ENCODE peak calls at places on chromosomes 2 and 18, in seven cellular contexts. A, W, J, Q, M, X and T are unnamed samples.

GRCh38 chr2:1972428-1972827 is 228.1 kb upstream of the PXDN start:
- DNase-seq in A (no peak), W (no peak), J (no peak), Q (peak; percentile 68), M (peak; percentile 69), X (no peak), T (no peak)

GRCh38 chr2:204010611-204011560 is 74.3 kb downstream of the ICOS start:
- DNase-seq in A (no peak), W (peak; percentile 23), J (no peak), Q (no peak), M (no peak), X (no peak), T (no peak)

GRCh38 chr18:41353726-41354125 is 601.3 kb upstream of the PIK3C3 start:
- DNase-seq in A (no peak), W (no peak), J (no peak), Q (no peak), M (no peak), X (no peak), T (no peak)

GRCh38 chr2:215691346-215691745 is 255.5 kb upstream of the FN1 start:
- DNase-seq in A (no peak), W (no peak), J (no peak), Q (no peak), M (no peak), X (no peak), T (no peak)

GRCh38 chr18:45014047-45014501 is 333.4 kb downstream of the SETBP1 start:
- DNase-seq in A (peak; percentile 43), W (peak; percentile 91), J (peak; percentile 88), Q (peak; percentile 26), M (peak; percentile 82), X (no peak), T (no peak)

GRCh38 chr2:10226032-10226724 is 76.5 kb upstream of the HPCAL1 start:
- DNase-seq in A (no peak), W (no peak), J (no peak), Q (no peak), M (no peak), X (no peak), T (no peak)

GRCh38 chr2:44167311-44167907 is 1.3 kb upstream of the PPM1B start:
- DNase-seq in A (no peak), W (no peak), J (no peak), Q (no peak), M (no peak), X (no peak), T (no peak)

GRCh38 chr2:168120310-168120709 is 127.1 kb downstream of the STK39 start:
- DNase-seq in A (no peak), W (no peak), J (no peak), Q (no peak), M (no peak), X (no peak), T (no peak)

GRCh38 chr2:179446475-179447141 is 182.0 kb upstream of the SESTD1 start:
- DNase-seq in A (no peak), W (peak; percentile 73), J (no peak), Q (no peak), M (no peak), X (no peak), T (no peak)

GRCh38 chr18:59744271-59744721 is 47.1 kb upstream of the CCBE1 start:
- DNase-seq in A (no peak), W (peak; percentile 83), J (peak; percentile 100), Q (no peak), M (peak; percentile 35), X (no peak), T (no peak)

GRCh38 chr2:79393806-79394484 is 118.9 kb upstream of the CTNNA2 start:
- DNase-seq in A (no peak), W (no peak), J (no peak), Q (peak; percentile 33), M (peak; percentile 4), X (no peak), T (no peak)

GRCh38 chr2:240989451-240990265 is 8.8 kb upstream of the SNED1 start:
- DNase-seq in A (peak; percentile 78), W (no peak), J (peak; percentile 32), Q (peak; percentile 59), M (no peak), X (peak; percentile 54), T (no peak)

GRCh38 chr2:19700861-19701585 is 200.8 kb downstream of the TTC32 start:
- DNase-seq in A (no peak), W (no peak), J (no peak), Q (no peak), M (no peak), X (no peak), T (no peak)

GRCh38 chr2:68045337-68045736 is 17.5 kb downstream of the C1D start:
- DNase-seq in A (no peak), W (no peak), J (peak; percentile 49), Q (peak; percentile 49), M (no peak), X (no peak), T (no peak)

GRCh38 chr18:28972333-28972732 is 795.4 kb upstream of the CDH2 start:
- DNase-seq in A (no peak), W (no peak), J (no peak), Q (no peak), M (no peak), X (no peak), T (no peak)

GRCh38 chr18:3867768-3868445 is 417.9 kb downstream of the TGIF1 start:
- DNase-seq in A (no peak), W (no peak), J (peak; percentile 5), Q (no peak), M (no peak), X (no peak), T (no peak)

GRCh38 chr18:3867252-3867651 is 417.3 kb downstream of the TGIF1 start:
- DNase-seq in A (no peak), W (no peak), J (no peak), Q (no peak), M (no peak), X (no peak), T (no peak)

GRCh38 chr18:3871687-3872086 is 421.7 kb downstream of the TGIF1 start:
- DNase-seq in A (no peak), W (no peak), J (no peak), Q (no peak), M (no peak), X (no peak), T (no peak)

GRCh38 chr18:3870914-3871313 is 420.9 kb downstream of the TGIF1 start:
- DNase-seq in A (no peak), W (no peak), J (no peak), Q (no peak), M (no peak), X (no peak), T (no peak)

GRCh38 chr18:3869848-3870247 is 419.9 kb downstream of the TGIF1 start:
- DNase-seq in A (peak; percentile 7), W (peak; percentile 37), J (peak; percentile 63), Q (peak; percentile 54), M (peak; percentile 52), X (no peak), T (no peak)
- TF ChIP-seq CTCF in A (peak; percentile 55), W (peak; percentile 59), J (peak; percentile 63), Q (peak; percentile 59), M (peak; percentile 42), X (no peak), T (peak; percentile 2)

DNA sequence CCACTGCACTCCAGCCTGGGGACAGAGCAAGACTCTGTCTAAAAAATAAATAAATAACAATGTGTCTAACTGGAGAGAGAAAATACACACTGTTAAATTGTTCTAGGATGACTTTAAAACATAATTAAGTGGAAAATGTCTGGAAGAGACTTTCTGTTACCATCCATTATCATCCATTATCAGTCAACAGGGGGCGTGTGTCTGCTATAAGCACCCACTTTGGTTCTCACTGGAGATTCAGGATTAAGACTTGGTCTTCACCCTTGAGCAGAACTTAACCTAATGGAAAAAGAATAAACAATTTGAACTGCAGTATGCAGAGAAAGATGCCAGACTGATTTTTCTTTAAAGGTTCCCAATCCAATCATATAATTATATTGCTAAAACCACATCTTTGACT is 999.8 kb upstream of the GYPC start:
- DNase-seq in A (no peak), W (no peak), J (no peak), Q (no peak), M (no peak), X (no peak), T (no peak)
- TF ChIP-seq CTCF in A (no peak), W (no peak), J (no peak), Q (no peak), M (no peak), X (no peak), T (no peak)

GRCh38 chr2:227578642-227579041 is 20.1 kb upstream of the SCYGR2 start:
- DNase-seq in A (no peak), W (no peak), J (no peak), Q (no peak), M (no peak), X (no peak), T (no peak)
- TF ChIP-seq CTCF in A (no peak), W (peak; percentile 17), J (no peak), Q (no peak), M (no peak), X (no peak), T (no peak)

GRCh38 chr2:60353406-60353800 is 200.1 kb downstream of the BCL11A start:
- DNase-seq in A (no peak), W (no peak), J (no peak), Q (no peak), M (no peak), X (no peak), T (no peak)
- TF ChIP-seq CTCF in A (no peak), W (no peak), J (no peak), Q (no peak), M (no peak), X (no peak), T (no peak)

GRCh38 chr2:47015206-47015605 is 99.6 kb upstream of the MCFD2 start:
- DNase-seq in A (peak; percentile 22), W (no peak), J (no peak), Q (no peak), M (no peak), X (no peak), T (no peak)
- TF ChIP-seq CTCF in A (no peak), W (peak; percentile 28), J (peak; percentile 30), Q (no peak), M (no peak), X (no peak), T (no peak)

DNA sequence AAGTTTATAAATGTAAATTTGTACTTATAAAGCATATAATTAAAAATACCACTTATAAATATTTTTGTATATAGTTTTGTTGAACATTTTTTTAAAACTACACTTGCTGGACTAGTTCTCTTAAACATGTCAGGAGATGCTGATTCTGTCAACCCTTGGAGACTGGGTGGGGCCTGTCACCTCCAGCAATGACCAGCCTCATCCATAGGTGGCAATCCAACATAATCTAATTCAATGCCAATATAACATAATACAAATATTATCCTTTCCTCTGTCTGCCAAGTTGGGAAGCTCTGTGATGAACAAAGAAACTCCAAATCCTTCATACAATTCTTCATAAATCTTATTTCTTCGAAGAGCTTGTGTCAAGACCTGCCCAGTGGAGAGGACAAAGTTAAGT is 140.4 kb downstream of the RBMS1 start:
- DNase-seq in A (peak; percentile 24), W (no peak), J (no peak), Q (no peak), M (no peak), X (no peak), T (peak; percentile 4)
- TF ChIP-seq CTCF in A (peak; percentile 36), W (peak; percentile 51), J (peak; percentile 13), Q (no peak), M (no peak), X (no peak), T (peak; percentile 22)